ENCODE peak calls at places on chromosomes 16 and 17, in nine cellular contexts. One of them, this sample, is unnamed.

GRCh38 chr16:88685156-88686061 is 898 bp downstream of the SNAI3 start:
- DNase-seq in nephron progenitor cell: no peak
- DNase-seq in OCI-LY7: peak
- DNase-seq in left colon: no peak
- DNase-seq in Ammon's horn: no peak
- DNase-seq in GM04504: no peak
- DNase-seq in activated naive CD4-positive, alpha-beta T cell treated with anti-CD3 and anti-CD28 coated beads for 36 hours: peak
- DNase-seq in left ventricle myocardium inferior: no peak
- DNase-seq in transverse colon: peak
- DNase-seq in this sample: no peak

GRCh38 chr16:4517812-4518211 is 20.8 kb downstream of the CDIP1 start:
- DNase-seq in Ammon's horn: peak
- DNase-seq in left ventricle myocardium inferior: no peak
- DNase-seq in activated naive CD4-positive, alpha-beta T cell treated with anti-CD3 and anti-CD28 coated beads for 36 hours: no peak
- DNase-seq in left colon: no peak
- DNase-seq in GM04504: no peak
- DNase-seq in OCI-LY7: peak
- DNase-seq in transverse colon: no peak
- DNase-seq in nephron progenitor cell: peak
- DNase-seq in this sample: no peak

GRCh38 chr16:11901091-11901490 is 14.7 kb downstream of the GSPT1 start:
- DNase-seq in Ammon's horn: no peak
- DNase-seq in OCI-LY7: no peak
- DNase-seq in GM04504: no peak
- DNase-seq in left colon: no peak
- DNase-seq in nephron progenitor cell: no peak
- DNase-seq in left ventricle myocardium inferior: no peak
- DNase-seq in transverse colon: no peak
- DNase-seq in activated naive CD4-positive, alpha-beta T cell treated with anti-CD3 and anti-CD28 coated beads for 36 hours: no peak
- DNase-seq in this sample: no peak

GRCh38 chr17:19424934-19425868 is 14.2 kb downstream of the RNF112 start:
- DNase-seq in left colon: no peak
- DNase-seq in nephron progenitor cell: no peak
- DNase-seq in Ammon's horn: no peak
- DNase-seq in OCI-LY7: no peak
- DNase-seq in transverse colon: no peak
- DNase-seq in left ventricle myocardium inferior: no peak
- DNase-seq in activated naive CD4-positive, alpha-beta T cell treated with anti-CD3 and anti-CD28 coated beads for 36 hours: no peak
- DNase-seq in GM04504: no peak
- DNase-seq in this sample: no peak

GRCh38 chr16:50038756-50039529 is 13.9 kb downstream of the CNEP1R1 start:
- DNase-seq in left colon: peak
- DNase-seq in activated naive CD4-positive, alpha-beta T cell treated with anti-CD3 and anti-CD28 coated beads for 36 hours: no peak
- DNase-seq in nephron progenitor cell: no peak
- DNase-seq in GM04504: no peak
- DNase-seq in left ventricle myocardium inferior: peak
- DNase-seq in Ammon's horn: peak
- DNase-seq in transverse colon: peak
- DNase-seq in OCI-LY7: peak
- DNase-seq in this sample: peak

GRCh38 chr17:75067856-75068255 is 19.9 kb upstream of the SLC16A5 start:
- DNase-seq in activated naive CD4-positive, alpha-beta T cell treated with anti-CD3 and anti-CD28 coated beads for 36 hours: peak
- DNase-seq in left ventricle myocardium inferior: no peak
- DNase-seq in transverse colon: no peak
- DNase-seq in Ammon's horn: no peak
- DNase-seq in OCI-LY7: no peak
- DNase-seq in nephron progenitor cell: no peak
- DNase-seq in left colon: no peak
- DNase-seq in GM04504: no peak
- DNase-seq in this sample: no peak

GRCh38 chr16:20844588-20844987 is 38.3 kb downstream of the REXO5 start:
- DNase-seq in Ammon's horn: no peak
- DNase-seq in GM04504: no peak
- DNase-seq in activated naive CD4-positive, alpha-beta T cell treated with anti-CD3 and anti-CD28 coated beads for 36 hours: peak
- DNase-seq in OCI-LY7: no peak
- DNase-seq in transverse colon: no peak
- DNase-seq in left ventricle myocardium inferior: no peak
- DNase-seq in nephron progenitor cell: no peak
- DNase-seq in left colon: no peak
- DNase-seq in this sample: no peak

GRCh38 chr17:68437979-68438877 is 19.1 kb downstream of the WIPI1 start:
- DNase-seq in activated naive CD4-positive, alpha-beta T cell treated with anti-CD3 and anti-CD28 coated beads for 36 hours: peak
- DNase-seq in Ammon's horn: peak
- DNase-seq in transverse colon: peak
- DNase-seq in nephron progenitor cell: no peak
- DNase-seq in GM04504: no peak
- DNase-seq in left colon: peak
- DNase-seq in left ventricle myocardium inferior: peak
- DNase-seq in OCI-LY7: peak
- DNase-seq in this sample: no peak

GRCh38 chr17:27495460-27495859 is 39.2 kb downstream of the KSR1 start:
- DNase-seq in left colon: no peak
- DNase-seq in nephron progenitor cell: peak
- DNase-seq in OCI-LY7: peak
- DNase-seq in activated naive CD4-positive, alpha-beta T cell treated with anti-CD3 and anti-CD28 coated beads for 36 hours: no peak
- DNase-seq in GM04504: no peak
- DNase-seq in transverse colon: no peak
- DNase-seq in left ventricle myocardium inferior: no peak
- DNase-seq in Ammon's horn: no peak
- DNase-seq in this sample: no peak

GRCh38 chr16:47143329-47143676 is 442 bp downstream of the NETO2 start:
- DNase-seq in transverse colon: peak
- DNase-seq in nephron progenitor cell: peak
- DNase-seq in activated naive CD4-positive, alpha-beta T cell treated with anti-CD3 and anti-CD28 coated beads for 36 hours: peak
- DNase-seq in GM04504: peak
- DNase-seq in left colon: peak
- DNase-seq in OCI-LY7: peak
- DNase-seq in left ventricle myocardium inferior: peak
- DNase-seq in Ammon's horn: peak
- DNase-seq in this sample: peak

GRCh38 chr17:59292174-59292523 is 39.3 kb upstream of the YPEL2 start:
- DNase-seq in activated naive CD4-positive, alpha-beta T cell treated with anti-CD3 and anti-CD28 coated beads for 36 hours: no peak
- DNase-seq in transverse colon: no peak
- DNase-seq in OCI-LY7: no peak
- DNase-seq in GM04504: no peak
- DNase-seq in Ammon's horn: no peak
- DNase-seq in left ventricle myocardium inferior: no peak
- DNase-seq in left colon: no peak
- DNase-seq in nephron progenitor cell: no peak
- DNase-seq in this sample: no peak

GRCh38 chr17:38752930-38753506 is 477 bp downstream of the PSMB3 start:
- DNase-seq in left colon: peak
- DNase-seq in left ventricle myocardium inferior: no peak
- DNase-seq in transverse colon: no peak
- DNase-seq in OCI-LY7: no peak
- DNase-seq in GM04504: no peak
- DNase-seq in activated naive CD4-positive, alpha-beta T cell treated with anti-CD3 and anti-CD28 coated beads for 36 hours: no peak
- DNase-seq in Ammon's horn: no peak
- DNase-seq in nephron progenitor cell: peak
- DNase-seq in this sample: no peak

GRCh38 chr16:5350118-5350517 is 252.5 kb upstream of the EEF2KMT start:
- DNase-seq in nephron progenitor cell: no peak
- DNase-seq in left colon: no peak
- DNase-seq in left ventricle myocardium inferior: no peak
- DNase-seq in Ammon's horn: no peak
- DNase-seq in OCI-LY7: no peak
- DNase-seq in GM04504: no peak
- DNase-seq in activated naive CD4-positive, alpha-beta T cell treated with anti-CD3 and anti-CD28 coated beads for 36 hours: no peak
- DNase-seq in transverse colon: no peak
- DNase-seq in this sample: no peak

This sample was measured in testis.